ENCODE peak calls at places on chromosome 22, in nine cellular contexts. D is CD8-positive, alpha-beta memory T cell; H is body of pancreas; L is psoas muscle; R is esophagus squamous epithelium; U is K562; G is prostate gland; Y is mammary epithelial cell; J is OCI-LY7. K is an unnamed sample.

GRCh38 chr22:24424001-24424900 is 3.1 kb upstream of the ADORA2A start:
- DNase-seq in D (peak), H (no peak), L (no peak), R (no peak), U (peak), G (no peak), Y (no peak), J (peak), K (no peak)

GRCh38 chr22:47175761-47176359 is 413.4 kb downstream of the TBC1D22A start:
- DNase-seq in D (no peak), H (peak), L (peak), R (no peak), U (no peak), G (no peak), Y (no peak), J (no peak), K (no peak)

GRCh38 chr22:39292561-39293074 is 26.8 kb downstream of the RPL3 start:
- DNase-seq in D (no peak), H (peak), L (peak), R (peak), U (peak), G (peak), Y (peak), J (no peak), K (peak)

GRCh38 chr22:40213478-40213877 is 35.8 kb downstream of the TNRC6B start:
- DNase-seq in D (no peak), H (no peak), L (no peak), R (no peak), U (no peak), G (no peak), Y (no peak), J (peak), K (no peak)

GRCh38 chr22:48249721-48250268 is 1487.3 kb downstream of the TBC1D22A start:
- DNase-seq in D (no peak), H (no peak), L (no peak), R (no peak), U (no peak), G (no peak), Y (no peak), J (no peak), K (no peak)

GRCh38 chr22:17914474-17914873 is 109.9 kb downstream of the MICAL3 start:
- DNase-seq in D (no peak), H (no peak), L (no peak), R (no peak), U (no peak), G (no peak), Y (no peak), J (no peak), K (no peak)

GRCh38 chr22:17792289-17792688 is 18.0 kb upstream of the BID start:
- DNase-seq in D (no peak), H (no peak), L (no peak), R (no peak), U (peak), G (no peak), Y (no peak), J (no peak), K (peak)

GRCh38 chr22:19148417-19149046 is 1.6 kb downstream of the GSC2 start:
- DNase-seq in D (no peak), H (no peak), L (no peak), R (no peak), U (no peak), G (no peak), Y (no peak), J (no peak), K (no peak)

GRCh38 chr22:22684605-22685561 is 40.5 kb downstream of the GGTLC2 start:
- DNase-seq in D (no peak), H (peak), L (no peak), R (no peak), U (peak), G (no peak), Y (no peak), J (peak), K (peak)

GRCh38 chr22:42904049-42904448 is 47.0 kb upstream of the ARFGAP3 start:
- DNase-seq in D (no peak), H (no peak), L (no peak), R (no peak), U (no peak), G (no peak), Y (no peak), J (no peak), K (no peak)

GRCh38 chr22:19610518-19611253 is 86.5 kb upstream of the CLDN5 start:
- DNase-seq in D (no peak), H (no peak), L (no peak), R (no peak), U (no peak), G (no peak), Y (no peak), J (peak), K (no peak)

GRCh38 chr22:23256986-23257888 is 76.9 kb downstream of the BCR start:
- DNase-seq in D (no peak), H (no peak), L (peak), R (no peak), U (peak), G (no peak), Y (peak), J (no peak), K (no peak)

GRCh38 chr22:33579448-33580093 is 340.7 kb downstream of the LARGE1 start:
- DNase-seq in D (no peak), H (peak), L (peak), R (no peak), U (peak), G (peak), Y (peak), J (peak), K (peak)

GRCh38 chr22:47622541-47622940 is 860.1 kb downstream of the TBC1D22A start:
- DNase-seq in D (no peak), H (no peak), L (no peak), R (no peak), U (no peak), G (no peak), Y (no peak), J (no peak), K (no peak)

GRCh38 chr22:41480397-41480735 is 11.4 kb downstream of the ACO2 start:
- DNase-seq in D (no peak), H (no peak), L (no peak), R (no peak), U (no peak), G (no peak), Y (no peak), J (no peak), K (no peak)

DNA sequence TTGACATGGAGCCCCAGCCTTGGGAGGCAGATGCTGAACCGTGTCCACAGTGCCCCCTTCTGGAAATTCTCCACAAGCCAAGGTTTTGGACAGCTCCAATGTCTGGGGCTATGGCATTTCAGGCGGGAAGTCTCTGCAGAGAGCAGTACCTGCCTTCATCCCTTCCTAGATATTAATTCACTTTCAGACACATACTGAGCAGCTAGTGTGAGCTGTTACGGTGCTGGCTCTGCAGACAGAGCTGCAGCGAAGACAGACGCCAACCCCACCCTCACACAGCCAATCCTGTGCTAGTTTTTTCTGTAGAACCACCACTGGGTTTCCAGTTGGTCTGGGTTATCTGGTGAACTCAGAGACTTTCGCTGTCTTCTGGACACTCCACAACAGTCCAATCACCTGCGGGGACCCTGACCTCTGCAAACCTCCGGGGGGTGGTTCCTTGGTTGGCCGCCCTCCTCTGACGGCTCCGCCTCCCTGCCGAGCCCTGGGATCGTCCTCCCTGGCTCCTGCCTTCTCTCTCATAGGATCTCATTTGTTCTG is 9.1 kb downstream of the LMF2 start:
- DNase-seq in D (peak), H (peak), L (no peak), R (no peak), U (peak), G (peak), Y (peak), J (peak), K (peak)
- H3K4me3 ChIP-seq in D (no peak), H (no peak), L (no peak), R (no peak), U (peak), G (no peak), Y (no peak), J (no peak), K (no peak)

DNA sequence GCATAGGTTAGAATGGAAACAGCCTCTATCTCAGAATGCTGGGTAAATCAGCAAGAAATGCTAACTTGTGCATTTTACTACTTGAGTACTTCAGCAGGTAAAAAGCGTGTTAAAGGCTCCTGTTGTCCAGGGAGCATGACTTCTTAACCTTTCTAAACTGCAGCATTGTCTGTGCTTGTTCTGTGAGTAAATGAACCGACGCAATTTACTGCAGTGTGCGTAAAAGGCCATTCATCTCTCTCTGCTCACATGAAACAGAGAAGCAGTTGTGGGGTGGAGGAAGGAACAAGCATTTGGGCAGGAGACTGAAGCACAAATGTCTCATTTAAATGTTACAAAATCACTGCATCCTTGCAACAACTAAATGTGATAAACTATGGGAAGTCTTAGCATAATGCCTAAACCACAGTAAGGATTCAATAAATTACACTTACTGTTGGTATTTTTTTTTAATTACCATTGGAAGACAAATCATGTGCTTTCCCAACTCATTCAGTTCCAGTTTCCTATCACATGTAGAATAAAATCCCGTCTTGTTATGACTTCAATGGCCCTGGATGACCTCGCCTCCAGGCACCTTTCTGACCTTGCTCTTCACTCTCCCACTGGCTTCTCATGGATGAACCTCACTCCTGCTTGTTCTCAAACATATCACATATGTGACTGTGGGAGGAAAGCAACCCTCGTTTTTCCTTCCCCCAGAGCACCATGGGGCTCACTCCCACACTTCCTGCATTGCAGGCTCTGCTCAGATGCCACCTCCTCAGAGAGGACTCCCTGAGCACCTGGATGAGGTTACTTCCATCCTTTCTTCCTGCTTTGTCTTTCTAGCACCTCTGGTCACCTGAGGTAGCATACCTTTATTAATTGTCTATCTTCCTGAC is 21.6 kb upstream of the RFPL2 start:
- DNase-seq in D (no peak), H (no peak), L (no peak), R (no peak), U (no peak), G (no peak), Y (no peak), J (no peak), K (no peak)
- H3K27ac ChIP-seq in D (no peak), H (no peak), L (no peak), R (no peak), U (no peak), G (no peak), Y (no peak), J (no peak), K (no peak)

GRCh38 chr22:49916851-49917250 is 1.4 kb downstream of the ALG12 start:
- DNase-seq in D (no peak), H (no peak), L (no peak), R (no peak), U (no peak), G (no peak), Y (no peak), J (no peak), K (no peak)
- H3K4me3 ChIP-seq in D (peak), H (no peak), L (peak), R (no peak), U (no peak), G (no peak), Y (no peak), J (peak), K (no peak)

DNA sequence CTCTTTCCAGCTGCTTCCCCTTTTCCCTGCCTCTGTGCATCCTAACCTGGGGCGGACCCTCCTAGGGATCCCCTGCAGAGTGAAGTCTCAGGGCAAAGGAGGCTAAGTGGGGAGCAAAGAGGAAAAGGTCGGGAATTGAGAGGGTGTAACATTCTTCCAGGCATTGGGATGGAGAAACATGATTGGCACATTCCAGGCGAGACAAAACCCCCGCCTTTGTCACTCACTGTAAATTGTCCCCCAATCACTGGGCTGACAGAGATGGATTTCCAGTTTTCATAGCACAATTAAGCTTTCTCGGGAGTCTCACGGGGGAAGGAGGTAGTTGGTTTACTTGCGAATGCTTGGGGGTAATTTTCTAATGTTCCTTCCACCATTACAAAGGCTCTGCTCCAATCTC is 74.9 kb downstream of the MIAT start:
- DNase-seq in D (no peak), H (no peak), L (no peak), R (no peak), U (no peak), G (no peak), Y (no peak), J (no peak), K (no peak)
- H3K27ac ChIP-seq in D (no peak), H (no peak), L (no peak), R (no peak), U (no peak), G (no peak), Y (no peak), J (no peak), K (no peak)

GRCh38 chr22:37487129-37487528 is 945 bp upstream of the MFNG start:
- DNase-seq in D (no peak), H (no peak), L (no peak), R (no peak), U (no peak), G (no peak), Y (no peak), J (no peak), K (no peak)

GRCh38 chr22:37487559-37487958 is 1.4 kb upstream of the MFNG start:
- DNase-seq in D (no peak), H (no peak), L (no peak), R (no peak), U (no peak), G (no peak), Y (no peak), J (peak), K (no peak)

GRCh38 chr22:37485006-37485713 is 1.0 kb downstream of the MFNG start:
- DNase-seq in D (peak), H (no peak), L (no peak), R (no peak), U (no peak), G (no peak), Y (no peak), J (peak), K (no peak)

GRCh38 chr22:37485714-37486223 is 415 bp downstream of the MFNG start:
- DNase-seq in D (peak), H (no peak), L (no peak), R (no peak), U (no peak), G (no peak), Y (no peak), J (peak), K (no peak)

DNA sequence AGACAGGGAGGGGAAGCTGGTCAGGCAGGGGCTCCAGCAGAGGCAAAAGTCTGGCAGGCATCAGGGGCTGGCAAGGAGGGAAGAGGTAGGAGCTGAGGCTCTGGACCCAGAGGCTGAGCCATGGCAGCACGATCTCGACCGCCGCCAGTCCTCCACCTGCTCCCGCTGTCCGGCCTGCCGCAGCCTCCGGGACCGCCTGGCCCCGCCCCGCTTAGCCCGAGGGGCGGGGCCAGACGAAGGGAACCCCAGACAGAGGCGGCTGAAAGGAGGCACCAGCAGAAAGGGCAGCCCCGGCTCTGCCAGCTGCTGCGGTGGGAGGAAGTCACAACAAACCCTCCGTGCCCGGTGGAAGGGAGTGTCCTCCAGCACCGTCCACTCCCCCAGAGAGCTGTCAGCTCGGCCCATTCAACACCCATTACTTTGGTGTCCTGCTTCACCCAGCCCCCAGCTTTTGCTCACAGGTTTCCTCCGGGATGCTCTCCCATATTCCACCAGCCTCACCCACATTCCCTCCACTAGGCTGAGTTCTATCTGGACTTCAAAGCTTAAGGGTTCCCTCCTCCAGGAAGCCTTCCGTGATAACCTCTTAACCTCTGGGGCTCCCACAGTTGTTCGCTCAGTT is at the start of gene MFNG:
- DNase-seq in D (peak), H (peak), L (peak), R (peak), U (peak), G (peak), Y (peak), J (peak), K (peak)
- H3K4me3 ChIP-seq in D (peak), H (no peak), L (peak), R (peak), U (no peak), G (peak), Y (no peak), J (peak), K (no peak)

GRCh38 chr22:50193621-50194020 is 7.2 kb upstream of the SELENOO start:
- DNase-seq in D (no peak), H (no peak), L (no peak), R (no peak), U (no peak), G (no peak), Y (no peak), J (no peak), K (no peak)
- H3K27ac ChIP-seq in D (no peak), H (peak), L (no peak), R (no peak), U (no peak), G (no peak), Y (no peak), J (peak), K (no peak)

DNA sequence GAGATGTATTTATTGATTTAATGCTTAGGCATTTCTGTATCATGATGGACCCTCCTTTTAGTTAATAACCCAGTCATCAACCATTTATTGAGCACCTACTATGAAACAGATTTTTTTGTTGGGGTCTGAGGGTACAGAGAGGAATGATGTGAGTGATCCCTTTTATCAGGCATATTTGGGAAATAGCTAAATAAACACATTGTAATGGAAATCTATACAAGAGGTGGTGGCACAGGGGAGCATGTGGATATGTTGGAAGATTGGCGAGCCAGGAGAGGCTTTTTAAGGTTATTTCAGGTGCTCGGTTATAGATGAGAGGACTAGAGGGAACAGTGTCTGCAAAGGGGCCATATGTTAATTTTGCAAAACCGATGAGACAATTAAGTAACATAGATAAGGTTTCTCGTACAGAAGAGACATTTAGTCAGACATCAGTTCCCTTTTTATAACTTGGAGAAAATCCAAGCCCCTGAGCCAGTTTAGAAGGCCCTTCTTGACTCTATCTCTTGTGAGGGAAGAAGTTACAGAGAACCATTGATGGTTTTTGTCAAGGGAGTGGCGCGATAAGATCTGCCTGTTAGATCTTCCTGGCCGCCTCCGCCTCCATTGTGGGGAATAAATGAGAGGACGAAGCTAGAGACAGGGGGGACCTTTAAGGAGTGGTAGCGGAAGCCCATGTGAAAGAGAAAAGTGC is 2.0 kb downstream of the ATXN10 start:
- DNase-seq in D (no peak), H (no peak), L (no peak), R (no peak), U (peak), G (no peak), Y (no peak), J (no peak), K (no peak)
- H3K4me3 ChIP-seq in D (no peak), H (no peak), L (no peak), R (no peak), U (peak), G (no peak), Y (no peak), J (peak), K (no peak)